ENCODE peak calls at places on chromosomes 6 and 20, in nine cellular contexts. One of them, this sample, is unnamed.

GRCh38 chr6:108598316-108598863 is 37.7 kb downstream of the FOXO3 start:
- DNase-seq in vagina: no peak
- DNase-seq in cardiac fibroblast: peak; percentile 60
- DNase-seq in uterus: no peak
- DNase-seq in ovary: no peak
- DNase-seq in fibroblast of mammary gland: peak; percentile 92
- DNase-seq in MM.1S: peak; percentile 92
- DNase-seq in bronchial epithelial cell: peak; percentile 63
- DNase-seq in fibroblast of lung: peak; percentile 61
- DNase-seq in this sample: peak; percentile 77

GRCh38 chr6:156109713-156110112 is 654.1 kb upstream of the NOX3 start:
- DNase-seq in vagina: no peak
- DNase-seq in cardiac fibroblast: no peak
- DNase-seq in uterus: no peak
- DNase-seq in ovary: no peak
- DNase-seq in fibroblast of mammary gland: no peak
- DNase-seq in MM.1S: peak; percentile 7
- DNase-seq in bronchial epithelial cell: no peak
- DNase-seq in fibroblast of lung: peak; percentile 5
- DNase-seq in this sample: no peak

GRCh38 chr6:3296537-3297453 is 38.0 kb downstream of the PSMG4 start:
- DNase-seq in vagina: no peak
- DNase-seq in cardiac fibroblast: no peak
- DNase-seq in uterus: peak; percentile 13
- DNase-seq in ovary: no peak
- DNase-seq in fibroblast of mammary gland: peak; percentile 37
- DNase-seq in MM.1S: no peak
- DNase-seq in bronchial epithelial cell: no peak
- DNase-seq in fibroblast of lung: no peak
- DNase-seq in this sample: no peak

GRCh38 chr6:11317885-11318771 is 85.7 kb upstream of the NEDD9 start:
- DNase-seq in vagina: no peak
- DNase-seq in cardiac fibroblast: peak; percentile 100
- DNase-seq in uterus: peak; percentile 87
- DNase-seq in ovary: peak; percentile 30
- DNase-seq in fibroblast of mammary gland: peak; percentile 97
- DNase-seq in MM.1S: no peak
- DNase-seq in bronchial epithelial cell: peak; percentile 100
- DNase-seq in fibroblast of lung: peak; percentile 91
- DNase-seq in this sample: peak; percentile 19

GRCh38 chr6:27268803-27269202 is 21.3 kb downstream of the PRSS16 start:
- DNase-seq in vagina: no peak
- DNase-seq in cardiac fibroblast: no peak
- DNase-seq in uterus: no peak
- DNase-seq in ovary: no peak
- DNase-seq in fibroblast of mammary gland: no peak
- DNase-seq in MM.1S: no peak
- DNase-seq in bronchial epithelial cell: no peak
- DNase-seq in fibroblast of lung: no peak
- DNase-seq in this sample: no peak

GRCh38 chr20:33437141-33437911 is 6.2 kb downstream of the SNTA1 start:
- DNase-seq in vagina: no peak
- DNase-seq in cardiac fibroblast: peak; percentile 62
- DNase-seq in uterus: peak; percentile 33
- DNase-seq in ovary: peak; percentile 58
- DNase-seq in fibroblast of mammary gland: peak; percentile 37
- DNase-seq in MM.1S: no peak
- DNase-seq in bronchial epithelial cell: no peak
- DNase-seq in fibroblast of lung: peak; percentile 42
- DNase-seq in this sample: no peak

GRCh38 chr20:17059465-17059864 is 167.4 kb upstream of the PCSK2 start:
- DNase-seq in vagina: no peak
- DNase-seq in cardiac fibroblast: peak; percentile 3
- DNase-seq in uterus: no peak
- DNase-seq in ovary: no peak
- DNase-seq in fibroblast of mammary gland: peak; percentile 0
- DNase-seq in MM.1S: no peak
- DNase-seq in bronchial epithelial cell: peak; percentile 5
- DNase-seq in fibroblast of lung: no peak
- DNase-seq in this sample: no peak

GRCh38 chr6:53837875-53838806 is 43.3 kb downstream of the LRRC1 start:
- DNase-seq in vagina: no peak
- DNase-seq in cardiac fibroblast: peak; percentile 25
- DNase-seq in uterus: peak; percentile 22
- DNase-seq in ovary: peak; percentile 20
- DNase-seq in fibroblast of mammary gland: no peak
- DNase-seq in MM.1S: no peak
- DNase-seq in bronchial epithelial cell: no peak
- DNase-seq in fibroblast of lung: peak; percentile 55
- DNase-seq in this sample: no peak

GRCh38 chr6:128899651-128900050 is 16.7 kb downstream of the LAMA2 start:
- DNase-seq in vagina: no peak
- DNase-seq in cardiac fibroblast: peak; percentile 31
- DNase-seq in uterus: no peak
- DNase-seq in ovary: no peak
- DNase-seq in fibroblast of mammary gland: peak; percentile 27
- DNase-seq in MM.1S: no peak
- DNase-seq in bronchial epithelial cell: no peak
- DNase-seq in fibroblast of lung: peak; percentile 56
- DNase-seq in this sample: no peak

DNA sequence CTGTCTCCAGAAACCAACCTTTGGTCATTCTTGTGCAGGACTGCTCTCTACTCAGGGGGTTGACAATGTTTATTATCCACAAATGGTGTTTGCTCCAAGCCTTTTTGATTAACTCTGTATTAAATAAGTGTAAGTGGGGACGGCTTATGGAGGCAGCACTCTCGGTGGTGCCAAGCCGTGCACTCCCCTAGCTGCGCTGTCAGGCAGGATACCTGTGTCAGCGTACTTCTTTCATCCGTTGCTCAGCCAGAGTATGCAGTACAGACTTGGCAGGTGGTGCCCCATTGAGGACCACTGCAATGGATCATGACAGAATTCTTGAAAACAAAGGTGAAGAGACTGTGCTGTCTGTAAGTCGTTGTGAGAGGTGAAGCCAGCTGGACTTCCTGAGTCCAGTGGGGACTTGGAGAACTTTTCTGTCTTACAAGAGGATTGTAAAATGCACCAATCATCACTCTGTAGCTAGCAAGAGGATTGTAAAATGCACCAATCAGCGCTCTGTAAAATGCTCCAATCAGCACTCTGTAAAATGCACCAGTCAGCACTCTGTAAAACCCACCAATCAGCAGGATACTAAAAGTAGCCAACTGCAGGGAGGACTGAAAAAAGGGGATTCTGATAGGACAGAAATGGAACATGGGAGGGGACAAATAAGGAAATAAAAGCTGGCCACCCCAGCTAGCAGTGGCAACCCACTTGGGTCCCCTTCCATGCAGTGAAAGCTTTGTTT is 480.0 kb downstream of the MEI4 start:
- DNase-seq in vagina: no peak
- DNase-seq in cardiac fibroblast: no peak
- DNase-seq in uterus: no peak
- DNase-seq in ovary: no peak
- DNase-seq in fibroblast of mammary gland: no peak
- DNase-seq in MM.1S: no peak
- DNase-seq in bronchial epithelial cell: no peak
- DNase-seq in fibroblast of lung: no peak
- DNase-seq in this sample: no peak
- H3K4me3 ChIP-seq in vagina: no peak overlapping the region
- H3K4me3 ChIP-seq in cardiac fibroblast: no peak overlapping the region
- H3K4me3 ChIP-seq in uterus: no peak overlapping the region
- H3K4me3 ChIP-seq in ovary: no peak overlapping the region
- H3K4me3 ChIP-seq in fibroblast of mammary gland: no peak overlapping the region
- H3K4me3 ChIP-seq in MM.1S: no peak overlapping the region
- H3K4me3 ChIP-seq in bronchial epithelial cell: no peak overlapping the region
- H3K4me3 ChIP-seq in fibroblast of lung: no peak overlapping the region
- H3K4me3 ChIP-seq in this sample: no peak overlapping the region

GRCh38 chr6:166145751-166146150 is 21.9 kb downstream of the TBXT start:
- DNase-seq in vagina: no peak
- DNase-seq in cardiac fibroblast: peak; percentile 10
- DNase-seq in uterus: no peak
- DNase-seq in ovary: no peak
- DNase-seq in fibroblast of mammary gland: no peak
- DNase-seq in MM.1S: no peak
- DNase-seq in bronchial epithelial cell: peak; percentile 66
- DNase-seq in fibroblast of lung: no peak
- DNase-seq in this sample: no peak
- TF ChIP-seq CTCF in vagina: no peak
- TF ChIP-seq CTCF in cardiac fibroblast: no peak
- TF ChIP-seq CTCF in uterus: no peak
- TF ChIP-seq CTCF in ovary: no peak
- TF ChIP-seq CTCF in fibroblast of mammary gland: no peak
- TF ChIP-seq CTCF in MM.1S: no peak
- TF ChIP-seq CTCF in bronchial epithelial cell: no peak
- TF ChIP-seq CTCF in fibroblast of lung: no peak
- TF ChIP-seq CTCF in this sample: no peak

GRCh38 chr6:37172991-37173572 is 3.1 kb downstream of the PIM1 start:
- DNase-seq in vagina: no peak
- DNase-seq in cardiac fibroblast: no peak
- DNase-seq in uterus: no peak
- DNase-seq in ovary: no peak
- DNase-seq in fibroblast of mammary gland: no peak
- DNase-seq in MM.1S: no peak
- DNase-seq in bronchial epithelial cell: no peak
- DNase-seq in fibroblast of lung: no peak
- DNase-seq in this sample: no peak
- H3K4me3 ChIP-seq in vagina: peak overlapping the region; percentile 93
- H3K4me3 ChIP-seq in cardiac fibroblast: no peak overlapping the region
- H3K4me3 ChIP-seq in uterus: peak overlapping the region; percentile 85
- H3K4me3 ChIP-seq in ovary: peak overlapping the region; percentile 84
- H3K4me3 ChIP-seq in fibroblast of mammary gland: no peak overlapping the region
- H3K4me3 ChIP-seq in MM.1S: peak overlapping the region; percentile 100
- H3K4me3 ChIP-seq in bronchial epithelial cell: no peak overlapping the region
- H3K4me3 ChIP-seq in fibroblast of lung: no peak overlapping the region
- H3K4me3 ChIP-seq in this sample: no peak overlapping the region

GRCh38 chr6:125784365-125784764 is 6.4 kb upstream of the NCOA7 start:
- DNase-seq in vagina: no peak
- DNase-seq in cardiac fibroblast: peak; percentile 80
- DNase-seq in uterus: no peak
- DNase-seq in ovary: no peak
- DNase-seq in fibroblast of mammary gland: peak; percentile 61
- DNase-seq in MM.1S: no peak
- DNase-seq in bronchial epithelial cell: no peak
- DNase-seq in fibroblast of lung: peak; percentile 84
- DNase-seq in this sample: no peak

GRCh38 chr6:125780540-125781306 is 10.0 kb upstream of the NCOA7 start:
- DNase-seq in vagina: no peak
- DNase-seq in cardiac fibroblast: peak; percentile 89
- DNase-seq in uterus: peak; percentile 51
- DNase-seq in ovary: peak; percentile 44
- DNase-seq in fibroblast of mammary gland: peak; percentile 74
- DNase-seq in MM.1S: peak; percentile 71
- DNase-seq in bronchial epithelial cell: peak; percentile 81
- DNase-seq in fibroblast of lung: peak; percentile 89
- DNase-seq in this sample: peak; percentile 67

GRCh38 chr6:125779924-125780539 is 10.7 kb upstream of the NCOA7 start:
- DNase-seq in vagina: no peak
- DNase-seq in cardiac fibroblast: peak; percentile 97
- DNase-seq in uterus: peak; percentile 87
- DNase-seq in ovary: peak; percentile 77
- DNase-seq in fibroblast of mammary gland: peak; percentile 94
- DNase-seq in MM.1S: peak; percentile 93
- DNase-seq in bronchial epithelial cell: peak; percentile 90
- DNase-seq in fibroblast of lung: peak; percentile 96
- DNase-seq in this sample: peak; percentile 86

GRCh38 chr6:125781307-125781868 is 9.4 kb upstream of the NCOA7 start:
- DNase-seq in vagina: no peak
- DNase-seq in cardiac fibroblast: peak; percentile 55
- DNase-seq in uterus: peak; percentile 49
- DNase-seq in ovary: no peak
- DNase-seq in fibroblast of mammary gland: peak; percentile 48
- DNase-seq in MM.1S: peak; percentile 40
- DNase-seq in bronchial epithelial cell: no peak
- DNase-seq in fibroblast of lung: peak; percentile 67
- DNase-seq in this sample: no peak
- TF ChIP-seq CTCF in vagina: no peak
- TF ChIP-seq CTCF in cardiac fibroblast: no peak
- TF ChIP-seq CTCF in uterus: no peak
- TF ChIP-seq CTCF in ovary: no peak
- TF ChIP-seq CTCF in fibroblast of mammary gland: peak; percentile 16
- TF ChIP-seq CTCF in MM.1S: peak; percentile 26
- TF ChIP-seq CTCF in bronchial epithelial cell: no peak
- TF ChIP-seq CTCF in fibroblast of lung: no peak
- TF ChIP-seq CTCF in this sample: no peak

DNA sequence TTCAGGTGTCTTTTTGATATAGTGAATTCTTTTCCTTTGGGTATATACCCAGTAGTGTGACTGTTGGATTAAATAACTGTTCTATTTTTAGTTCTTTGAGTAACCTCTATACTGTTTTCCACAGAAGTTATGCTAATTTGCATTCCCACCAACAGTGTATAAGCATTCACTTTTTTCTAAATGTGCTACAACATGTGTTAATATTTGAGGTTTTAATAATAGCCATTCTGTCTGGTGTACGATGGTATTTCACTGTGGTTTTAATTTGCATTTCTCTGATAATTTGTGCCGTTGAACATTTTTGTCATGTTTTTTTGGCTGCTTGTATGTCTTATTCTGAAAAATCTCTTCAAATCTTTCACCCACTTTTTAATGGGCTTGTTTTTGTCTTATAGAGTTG is 563.5 kb downstream of the GRIK2 start:
- DNase-seq in vagina: no peak
- DNase-seq in cardiac fibroblast: no peak
- DNase-seq in uterus: no peak
- DNase-seq in ovary: no peak
- DNase-seq in fibroblast of mammary gland: no peak
- DNase-seq in MM.1S: no peak
- DNase-seq in bronchial epithelial cell: no peak
- DNase-seq in fibroblast of lung: no peak
- DNase-seq in this sample: no peak
- H3K4me3 ChIP-seq in vagina: no peak overlapping the region
- H3K4me3 ChIP-seq in cardiac fibroblast: no peak overlapping the region
- H3K4me3 ChIP-seq in uterus: no peak overlapping the region
- H3K4me3 ChIP-seq in ovary: no peak overlapping the region
- H3K4me3 ChIP-seq in fibroblast of mammary gland: no peak overlapping the region
- H3K4me3 ChIP-seq in MM.1S: no peak overlapping the region
- H3K4me3 ChIP-seq in bronchial epithelial cell: no peak overlapping the region
- H3K4me3 ChIP-seq in fibroblast of lung: no peak overlapping the region
- H3K4me3 ChIP-seq in this sample: no peak overlapping the region

This sample was measured in GM12864.